ENCODE peak calls at places on chromosome 10, in five cellular contexts. H, V, B, P and C are unnamed samples. For H3K9me3 and H3K36me3, the result is how much of the 10 kb centered on the place peaks cover.

GRCh38 chr10:24894728-24895127 is 57.7 kb downstream of the PRTFDC1 start:
- DNase-seq in H (no peak), V (no peak), B (no peak), P (no peak), C (no peak)

GRCh38 chr10:36880898-36881297 is 244.5 kb upstream of the ANKRD30A start:
- DNase-seq in H (no peak), V (peak), B (no peak), P (no peak), C (no peak)

GRCh38 chr10:99595770-99596465 is 24.3 kb downstream of the SLC25A28 start:
- DNase-seq in H (no peak), V (no peak), B (no peak), P (no peak), C (no peak)

GRCh38 chr10:17213646-17214349 is 12.3 kb upstream of the TRDMT1 start:
- DNase-seq in H (no peak), V (no peak), B (peak), P (no peak), C (no peak)

GRCh38 chr10:105509551-105509950 is 868.5 kb downstream of the SORCS3 start:
- DNase-seq in H (no peak), V (no peak), B (no peak), P (no peak), C (no peak)

GRCh38 chr10:11146402-11147171 is 128.9 kb downstream of the CELF2 start:
- DNase-seq in H (no peak), V (peak), B (no peak), P (no peak), C (no peak)

GRCh38 chr10:102299873-102300272 is 54.5 kb downstream of the GBF1 start:
- DNase-seq in H (no peak), V (peak), B (no peak), P (no peak), C (no peak)

GRCh38 chr10:43304687-43305333 is 37.9 kb upstream of the RASGEF1A start:
- DNase-seq in H (peak), V (peak), B (peak), P (peak), C (peak)

GRCh38 chr10:29860159-29860558 is 199.2 kb downstream of the JCAD start:
- DNase-seq in H (no peak), V (peak), B (no peak), P (no peak), C (no peak)

GRCh38 chr10:3668276-3668960 is 116.6 kb downstream of the KLF6 start:
- DNase-seq in H (peak), V (peak), B (peak), P (peak), C (peak)

GRCh38 chr10:62839595-62839994 is 23.4 kb upstream of the EGR2 start:
- DNase-seq in H (no peak), V (no peak), B (no peak), P (no peak), C (no peak)

GRCh38 chr10:93656155-93656554 is 43.8 kb downstream of the PDE6C start:
- DNase-seq in H (no peak), V (no peak), B (no peak), P (no peak), C (no peak)

GRCh38 chr10:18473424-18474110 is 177.8 kb downstream of the NSUN6 start:
- DNase-seq in H (no peak), V (no peak), B (peak), P (peak), C (no peak)

GRCh38 chr10:28179490-28180099 is 123.3 kb downstream of the MPP7 start:
- DNase-seq in H (peak), V (peak), B (peak), P (peak), C (no peak)

GRCh38 chr10:75431180-75432111 is at the start of gene LRMDA:
- DNase-seq in H (peak), V (peak), B (peak), P (peak), C (peak)

GRCh38 chr10:4263281-4263921 is 478.4 kb upstream of the KLF6 start:
- DNase-seq in H (peak), V (no peak), B (no peak), P (no peak), C (peak)

GRCh38 chr10:111093741-111094380 is 17.0 kb downstream of the ADRA2A start:
- DNase-seq in H (no peak), V (peak), B (no peak), P (no peak), C (no peak)

GRCh38 chr10:127991543-127992255 is 84.8 kb downstream of the PTPRE start:
- DNase-seq in H (no peak), V (no peak), B (no peak), P (no peak), C (no peak)

DNA sequence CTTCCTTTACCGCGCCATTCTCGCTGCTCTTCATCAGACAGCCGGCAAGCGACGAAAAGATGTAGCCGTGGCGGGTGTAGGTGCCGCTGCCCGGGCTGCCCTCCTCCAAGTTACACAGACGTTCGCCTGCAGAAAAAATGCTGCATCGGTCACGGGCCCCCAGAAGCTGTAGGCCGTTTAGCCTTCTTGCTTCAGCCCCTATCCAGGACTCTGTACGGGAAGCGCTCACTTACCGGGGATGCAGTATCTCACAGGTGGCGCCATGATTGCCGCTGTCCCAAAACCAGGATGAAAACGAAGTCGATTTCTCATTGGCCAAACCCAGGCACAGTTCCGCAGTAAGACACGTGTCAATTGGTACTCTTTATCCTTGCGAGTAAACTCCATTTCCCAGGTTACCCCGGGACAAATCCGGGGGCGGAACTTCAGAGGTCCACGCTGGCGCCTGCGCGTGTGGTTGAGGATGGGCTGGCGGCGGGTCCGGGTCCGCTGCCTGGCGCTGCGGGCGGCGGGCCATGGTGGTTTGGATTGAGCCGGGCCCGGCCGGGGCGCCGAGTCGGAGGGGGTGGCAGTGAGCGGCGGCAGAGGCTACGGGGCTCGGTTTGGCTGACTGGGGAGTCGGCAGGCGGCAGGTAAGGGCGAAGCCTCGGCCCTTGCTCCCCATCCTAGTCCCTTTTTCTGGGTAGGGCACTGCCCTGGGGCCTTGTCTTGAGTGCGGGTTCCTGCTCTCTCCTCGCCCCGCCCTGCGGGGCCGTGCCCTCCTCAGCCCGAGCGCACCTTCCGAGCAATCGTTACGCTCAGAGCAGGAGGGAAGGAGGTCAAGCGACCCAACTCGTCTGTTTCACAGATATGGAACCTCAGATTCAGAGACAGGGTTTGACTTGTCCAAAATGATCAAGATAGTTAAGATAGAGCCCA is at the start of the genes EXOSC1 and ZDHHC16:
- DNase-seq in H (peak), V (peak), B (peak), P (peak), C (peak)
- TF ChIP-seq CTCF in H (no peak), V (no peak), B (no peak), P (no peak), C (no peak)

GRCh38 chr10:130717088-130717487 is 580.9 kb downstream of the GLRX3 start:
- DNase-seq in H (no peak), V (no peak), B (no peak), P (no peak), C (no peak)

GRCh38 chr10:130715686-130716670 is 579.8 kb downstream of the GLRX3 start:
- DNase-seq in H (no peak), V (no peak), B (no peak), P (peak), C (no peak)

GRCh38 chr10:130720235-130720634 is 584.0 kb downstream of the GLRX3 start:
- DNase-seq in H (no peak), V (no peak), B (no peak), P (no peak), C (no peak)

GRCh38 chr10:130721971-130722370 is 585.8 kb downstream of the GLRX3 start:
- DNase-seq in H (no peak), V (no peak), B (no peak), P (no peak), C (no peak)

GRCh38 chr10:130719447-130719752 is 583.2 kb downstream of the GLRX3 start:
- DNase-seq in H (no peak), V (no peak), B (no peak), P (no peak), C (no peak)
- H3K9me3 ChIP-seq in H (under half), V (under half), B (under half), P (under half), C (under half)

GRCh38 chr10:7788640-7789335 is 811 bp downstream of the ATP5F1C start:
- DNase-seq in H (peak), V (peak), B (peak), P (peak), C (no peak)

GRCh38 chr10:7787857-7788639 is at the start of the genes ATP5F1C and KIN:
- DNase-seq in H (peak), V (peak), B (peak), P (peak), C (peak)

GRCh38 chr10:7792541-7792940 is 4.6 kb downstream of the ATP5F1C start:
- DNase-seq in H (no peak), V (peak), B (peak), P (no peak), C (no peak)

GRCh38 chr10:7789390-7789789 is 1.4 kb downstream of the ATP5F1C start:
- DNase-seq in H (peak), V (peak), B (peak), P (peak), C (peak)

DNA sequence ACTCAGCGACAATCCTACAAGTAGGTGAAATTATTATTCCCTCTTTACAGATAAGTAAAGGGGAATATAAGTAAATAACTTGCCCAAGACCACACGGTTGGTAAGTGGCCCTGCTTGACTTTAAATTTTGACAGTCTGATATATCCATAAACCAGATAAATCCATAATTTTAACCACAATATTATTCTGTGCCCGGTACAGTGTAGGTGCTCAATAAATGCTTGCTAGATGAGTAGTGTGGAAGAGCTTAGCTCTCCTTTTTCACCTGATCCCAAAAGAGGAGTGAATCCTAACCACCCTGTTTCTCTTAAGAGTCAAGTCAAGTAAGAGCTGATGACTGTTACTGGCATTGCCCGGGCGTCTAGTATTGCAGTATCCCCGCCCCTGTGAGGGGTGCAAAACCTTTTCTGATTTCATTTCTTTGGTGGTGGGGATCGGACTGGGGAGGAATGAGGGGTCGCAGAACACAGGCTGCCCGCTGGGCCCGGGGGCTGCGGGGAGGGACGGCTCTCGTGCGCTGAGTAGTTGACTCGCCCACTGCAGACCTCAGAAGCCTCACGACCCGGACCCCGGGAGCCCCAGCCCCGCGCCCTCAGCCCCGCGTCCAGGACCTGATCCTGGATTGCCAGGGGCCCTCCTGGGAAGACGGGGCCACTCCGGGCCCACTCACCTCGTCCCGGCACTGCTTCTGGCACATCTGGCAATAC is 490 bp downstream of the KIN start:
- DNase-seq in H (no peak), V (peak), B (no peak), P (no peak), C (no peak)
- H3K36me3 ChIP-seq in H (under half), V (under half), B (under half), P (under half), C (under half)

DNA sequence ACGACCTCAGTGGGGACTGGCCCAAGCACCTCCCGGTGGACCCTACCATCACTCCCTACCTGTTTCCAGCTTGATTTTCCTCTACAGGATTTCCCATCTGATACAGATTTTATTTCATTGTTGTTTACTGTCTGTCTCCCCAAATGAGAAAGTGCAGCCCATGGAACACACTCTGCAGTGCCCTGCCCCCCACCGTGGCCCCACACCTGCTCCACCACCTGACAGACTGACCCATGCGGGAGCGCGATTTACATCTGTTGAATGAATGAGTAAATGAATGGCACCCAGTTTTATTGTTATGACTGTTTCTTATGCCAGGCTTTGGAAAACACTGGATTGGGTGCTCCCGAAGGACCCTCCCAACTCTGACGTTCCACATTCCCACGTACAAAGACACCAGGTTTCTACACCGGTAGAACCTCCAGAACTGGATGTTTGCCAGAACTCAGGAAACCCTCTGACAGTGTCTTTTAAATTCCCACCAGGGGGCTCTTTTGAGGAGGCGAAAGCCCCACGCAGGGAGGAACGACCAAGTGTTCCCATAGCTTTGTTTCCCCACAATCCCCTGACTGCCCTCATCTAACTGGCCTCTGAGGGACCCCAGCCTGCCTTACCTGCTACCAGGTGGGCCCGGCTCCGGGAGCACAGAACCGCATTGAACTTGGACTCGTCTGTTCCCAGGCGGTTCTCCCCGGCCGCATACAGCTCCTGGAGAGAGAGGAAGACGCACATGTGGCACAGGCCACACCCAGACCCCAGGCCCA is 29.0 kb downstream of the PLAC9 start:
- DNase-seq in H (no peak), V (peak), B (no peak), P (no peak), C (peak)
- TF ChIP-seq CTCF in H (no peak), V (peak), B (no peak), P (no peak), C (no peak)

GRCh38 chr10:85983051-85983450 is 383.5 kb downstream of the GRID1 start:
- DNase-seq in H (no peak), V (no peak), B (no peak), P (no peak), C (no peak)

GRCh38 chr10:85992324-85992723 is 374.3 kb downstream of the GRID1 start:
- DNase-seq in H (no peak), V (no peak), B (peak), P (no peak), C (no peak)

DNA sequence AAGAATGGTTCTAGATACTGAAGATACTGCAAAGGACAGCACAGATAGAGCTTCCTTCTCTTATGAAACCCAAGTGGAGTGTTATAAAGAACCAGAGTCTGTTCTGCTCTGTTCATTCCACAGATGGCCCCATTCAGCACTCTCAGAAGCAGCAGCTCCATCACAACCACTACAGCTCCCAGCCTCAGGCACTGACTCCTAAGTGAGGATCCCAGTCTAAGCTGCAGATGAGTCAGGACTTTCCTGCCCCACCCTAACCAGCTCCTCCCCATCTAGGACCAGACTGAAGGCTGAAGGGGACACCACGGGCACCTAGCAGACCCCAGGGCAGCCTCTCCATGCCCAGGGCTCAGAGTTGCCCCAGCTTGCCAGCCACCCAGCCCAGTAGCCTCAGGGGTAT is 379.8 kb downstream of the GRID1 start:
- DNase-seq in H (no peak), V (no peak), B (no peak), P (no peak), C (no peak)
- H3K9me3 ChIP-seq in H (under half), V (under half), B (under half), P (under half), C (under half)

GRCh38 chr10:32481606-32482005 is 35.7 kb downstream of the CCDC7 start:
- DNase-seq in H (no peak), V (no peak), B (no peak), P (no peak), C (no peak)

DNA sequence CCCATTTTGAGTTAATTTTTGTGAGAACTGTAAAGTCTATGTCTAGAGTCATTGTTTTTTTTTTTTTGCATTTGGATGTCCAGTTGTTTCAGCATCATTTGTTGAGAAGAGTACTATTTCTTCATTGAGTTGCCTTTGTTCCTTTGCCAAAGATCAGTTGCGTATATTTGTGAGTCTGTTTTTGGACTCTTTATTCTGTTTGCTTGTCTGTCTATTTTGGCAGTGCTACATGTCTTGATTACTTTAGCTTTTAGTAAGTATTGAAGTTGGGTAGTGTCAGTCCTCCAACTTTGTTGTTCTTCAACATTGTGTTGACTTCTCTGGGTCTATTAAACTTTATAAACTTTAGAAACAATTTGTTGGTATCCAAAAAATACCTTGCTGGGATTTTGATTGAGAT is 31.6 kb downstream of the CCDC7 start:
- DNase-seq in H (no peak), V (no peak), B (no peak), P (no peak), C (no peak)
- H3K36me3 ChIP-seq in H (under half), V (under half), B (under half), P (under half), C (under half)

GRCh38 chr10:57221674-57222073 is 860.6 kb upstream of the ZWINT start:
- DNase-seq in H (no peak), V (no peak), B (no peak), P (no peak), C (no peak)

GRCh38 chr10:57218382-57218781 is 857.3 kb upstream of the ZWINT start:
- DNase-seq in H (no peak), V (no peak), B (no peak), P (no peak), C (no peak)

GRCh38 chr10:57222603-57223002 is 861.5 kb upstream of the ZWINT start:
- DNase-seq in H (no peak), V (no peak), B (no peak), P (no peak), C (no peak)

GRCh38 chr10:57222129-57222528 is 861.1 kb upstream of the ZWINT start:
- DNase-seq in H (no peak), V (no peak), B (no peak), P (no peak), C (no peak)
- TF ChIP-seq CTCF in H (no peak), V (no peak), B (no peak), P (no peak), C (no peak)